ENCODE peak calls at places on chromosomes 13 and 19, in nine cellular contexts. K is heart right ventricle, T is pancreas, A is A549, P is testis, B is IMR-90, X is aorta, Y is mesendoderm, G is prostate gland. M is an unnamed sample.

GRCh38 chr19:56217039-56217949 is 15.2 kb downstream of the ZSCAN5C start:
- DNase-seq in K (peak), T (peak), A (no peak), P (peak), B (peak), X (no peak), Y (peak), G (peak), M (peak)

GRCh38 chr19:33477781-33478180 is 43.8 kb downstream of the PEPD start:
- DNase-seq in K (no peak), T (no peak), A (no peak), P (no peak), B (peak), X (peak), Y (no peak), G (no peak), M (no peak)

GRCh38 chr19:5394907-5395505 is 54.4 kb upstream of the PTPRS start:
- DNase-seq in K (no peak), T (no peak), A (no peak), P (peak), B (no peak), X (no peak), Y (no peak), G (no peak), M (no peak)

GRCh38 chr13:101423872-101424271 is 7.6 kb upstream of the NALCN start:
- DNase-seq in K (no peak), T (no peak), A (no peak), P (no peak), B (no peak), X (no peak), Y (no peak), G (no peak), M (no peak)

GRCh38 chr13:43516401-43516826 is 270.4 kb downstream of the ENOX1 start:
- DNase-seq in K (peak), T (no peak), A (no peak), P (peak), B (peak), X (no peak), Y (no peak), G (peak), M (no peak)

GRCh38 chr13:111058796-111059506 is 56.2 kb upstream of the ARHGEF7 start:
- DNase-seq in K (no peak), T (no peak), A (no peak), P (no peak), B (no peak), X (no peak), Y (peak), G (no peak), M (no peak)

GRCh38 chr13:114222461-114222968 is 12.2 kb upstream of the CDC16 start:
- DNase-seq in K (no peak), T (no peak), A (no peak), P (peak), B (peak), X (no peak), Y (no peak), G (no peak), M (no peak)

GRCh38 chr13:98214008-98214643 is 37.1 kb upstream of the RNF113B start:
- DNase-seq in K (peak), T (peak), A (no peak), P (peak), B (peak), X (no peak), Y (no peak), G (no peak), M (no peak)

GRCh38 chr13:112806761-112807652 is 117.2 kb downstream of the ATP11A start:
- DNase-seq in K (no peak), T (no peak), A (no peak), P (peak), B (peak), X (no peak), Y (no peak), G (no peak), M (no peak)

GRCh38 chr19:16066611-16067104 is 9.6 kb upstream of the TPM4 start:
- DNase-seq in K (peak), T (no peak), A (no peak), P (peak), B (peak), X (no peak), Y (no peak), G (peak), M (no peak)

GRCh38 chr13:56886398-56886797 is 254.3 kb upstream of the PRR20A start:
- DNase-seq in K (no peak), T (no peak), A (no peak), P (no peak), B (no peak), X (no peak), Y (no peak), G (no peak), M (no peak)

GRCh38 chr13:95530178-95530577 is 22.3 kb upstream of the CLDN10 start:
- DNase-seq in K (no peak), T (no peak), A (no peak), P (no peak), B (peak), X (no peak), Y (no peak), G (peak), M (peak)

GRCh38 chr13:88704600-88705275 is 1033.6 kb downstream of the SLITRK5 start:
- DNase-seq in K (no peak), T (no peak), A (no peak), P (no peak), B (no peak), X (no peak), Y (peak), G (no peak), M (no peak)

GRCh38 chr19:34991542-34992333 is 8.4 kb upstream of the GRAMD1A start:
- DNase-seq in K (no peak), T (no peak), A (no peak), P (no peak), B (no peak), X (peak), Y (no peak), G (no peak), M (no peak)

GRCh38 chr19:32647361-32647760 is 27.6 kb downstream of the ANKRD27 start:
- DNase-seq in K (no peak), T (no peak), A (no peak), P (no peak), B (no peak), X (no peak), Y (no peak), G (no peak), M (no peak)

GRCh38 chr19:30471441-30471840 is 99.3 kb downstream of the ZNF536 start:
- DNase-seq in K (no peak), T (no peak), A (no peak), P (no peak), B (no peak), X (no peak), Y (no peak), G (no peak), M (no peak)

GRCh38 chr13:97724450-97724849 is 229.0 kb upstream of the IPO5 start:
- DNase-seq in K (no peak), T (no peak), A (no peak), P (no peak), B (no peak), X (no peak), Y (no peak), G (no peak), M (no peak)

GRCh38 chr19:41324921-41325639 is 15.1 kb downstream of the CCDC97 start:
- DNase-seq in K (peak), T (peak), A (peak), P (no peak), B (peak), X (peak), Y (peak), G (peak), M (no peak)

GRCh38 chr19:16587031-16588023 is 15.1 kb upstream of the SLC35E1 start:
- DNase-seq in K (no peak), T (no peak), A (no peak), P (peak), B (peak), X (no peak), Y (peak), G (no peak), M (no peak)

GRCh38 chr13:45482571-45483173 is 17.9 kb downstream of the COG3 start:
- DNase-seq in K (no peak), T (no peak), A (no peak), P (no peak), B (peak), X (no peak), Y (no peak), G (no peak), M (no peak)

GRCh38 chr13:54599413-54599812 is 1570.8 kb downstream of the OLFM4 start:
- DNase-seq in K (no peak), T (no peak), A (no peak), P (no peak), B (no peak), X (no peak), Y (no peak), G (no peak), M (no peak)

GRCh38 chr13:111572956-111573355 is 252.5 kb downstream of the TEX29 start:
- DNase-seq in K (no peak), T (peak), A (no peak), P (no peak), B (no peak), X (peak), Y (no peak), G (no peak), M (no peak)

GRCh38 chr13:86932935-86933334 is 738.2 kb upstream of the SLITRK5 start:
- DNase-seq in K (no peak), T (no peak), A (no peak), P (no peak), B (peak), X (no peak), Y (peak), G (no peak), M (no peak)

GRCh38 chr19:51511353-51511752 is 9.8 kb upstream of the SIGLEC12 start:
- DNase-seq in K (no peak), T (no peak), A (no peak), P (peak), B (no peak), X (no peak), Y (peak), G (no peak), M (no peak)

GRCh38 chr13:52127783-52128702 is 830 bp downstream of the NEK5 start:
- DNase-seq in K (peak), T (peak), A (peak), P (peak), B (peak), X (peak), Y (peak), G (peak), M (peak)

GRCh38 chr13:42808572-42808971 is 27.2 kb downstream of the FAM216B start:
- DNase-seq in K (no peak), T (no peak), A (no peak), P (no peak), B (peak), X (no peak), Y (no peak), G (no peak), M (no peak)

GRCh38 chr19:1935484-1936208 is 5.3 kb upstream of the CSNK1G2 start:
- DNase-seq in K (no peak), T (no peak), A (no peak), P (peak), B (peak), X (no peak), Y (peak), G (no peak), M (no peak)

GRCh38 chr19:45526143-45526542 is 18.9 kb downstream of the VASP start:
- DNase-seq in K (peak), T (no peak), A (peak), P (peak), B (peak), X (no peak), Y (peak), G (peak), M (no peak)

GRCh38 chr19:45526971-45527370 is 19.7 kb downstream of the VASP start:
- DNase-seq in K (no peak), T (no peak), A (no peak), P (no peak), B (no peak), X (no peak), Y (no peak), G (no peak), M (no peak)

GRCh38 chr19:45528149-45528743 is 21.0 kb downstream of the VASP start:
- DNase-seq in K (no peak), T (no peak), A (no peak), P (no peak), B (peak), X (no peak), Y (peak), G (peak), M (no peak)

GRCh38 chr19:45528744-45529453 is 21.6 kb downstream of the VASP start:
- DNase-seq in K (no peak), T (peak), A (no peak), P (peak), B (no peak), X (no peak), Y (peak), G (peak), M (no peak)

DNA sequence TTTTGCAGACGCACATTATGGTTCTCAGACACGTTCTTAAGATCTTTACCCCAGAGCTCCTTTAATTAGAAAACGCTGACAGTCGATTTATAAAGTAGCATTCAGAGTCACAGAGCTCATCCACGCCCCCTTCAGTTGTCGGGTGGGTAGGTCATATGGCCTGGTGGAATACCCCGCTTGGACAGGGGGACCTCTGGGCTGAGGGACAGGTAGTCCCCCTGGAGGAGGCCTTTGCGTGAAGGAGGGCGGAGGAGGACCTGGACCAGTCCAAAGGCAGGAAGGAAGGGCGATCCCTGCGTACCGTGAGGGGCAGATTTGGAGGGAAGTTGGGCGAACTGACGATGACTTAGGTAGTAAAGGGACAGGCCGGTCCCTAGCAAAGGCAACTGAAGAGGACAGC is 20.5 kb downstream of the VASP start:
- DNase-seq in K (no peak), T (no peak), A (no peak), P (no peak), B (no peak), X (no peak), Y (peak), G (no peak), M (no peak)
- H3K27ac ChIP-seq in K (peak), T (peak), A (no peak), P (no peak), B (no peak), X (no peak), Y (no peak), G (peak), M (peak)

GRCh38 chr19:36010402-36010801 is 1.8 kb upstream of the SYNE4 start:
- DNase-seq in K (no peak), T (no peak), A (no peak), P (no peak), B (no peak), X (no peak), Y (no peak), G (no peak), M (no peak)

GRCh38 chr19:36019061-36019670 is 5.2 kb upstream of the ALKBH6 start:
- DNase-seq in K (no peak), T (no peak), A (no peak), P (no peak), B (no peak), X (no peak), Y (no peak), G (no peak), M (no peak)

GRCh38 chr19:36009633-36010379 is 1.2 kb upstream of the SYNE4 start:
- DNase-seq in K (no peak), T (no peak), A (no peak), P (no peak), B (no peak), X (no peak), Y (no peak), G (no peak), M (no peak)

GRCh38 chr19:36013280-36014028 is 559 bp downstream of the ALKBH6 start:
- DNase-seq in K (no peak), T (no peak), A (no peak), P (no peak), B (no peak), X (no peak), Y (no peak), G (no peak), M (no peak)

GRCh38 chr19:36014029-36014924 is at the start of gene ALKBH6:
- DNase-seq in K (peak), T (peak), A (peak), P (peak), B (peak), X (peak), Y (peak), G (peak), M (peak)
- H3K27ac ChIP-seq in K (peak), T (peak), A (peak), P (peak), B (peak), X (no peak), Y (no peak), G (peak), M (peak)

GRCh38 chr13:99289674-99290337 is 17.4 kb downstream of the GPR183 start:
- DNase-seq in K (no peak), T (no peak), A (no peak), P (no peak), B (no peak), X (no peak), Y (no peak), G (no peak), M (peak)
- H3K27ac ChIP-seq in K (no peak), T (no peak), A (no peak), P (peak), B (no peak), X (no peak), Y (no peak), G (no peak), M (peak)

GRCh38 chr13:28586585-28587540 is 72.1 kb upstream of the POMP start:
- DNase-seq in K (no peak), T (no peak), A (no peak), P (no peak), B (no peak), X (no peak), Y (peak), G (no peak), M (no peak)
- H3K27ac ChIP-seq in K (no peak), T (no peak), A (no peak), P (no peak), B (no peak), X (no peak), Y (no peak), G (no peak), M (no peak)

DNA sequence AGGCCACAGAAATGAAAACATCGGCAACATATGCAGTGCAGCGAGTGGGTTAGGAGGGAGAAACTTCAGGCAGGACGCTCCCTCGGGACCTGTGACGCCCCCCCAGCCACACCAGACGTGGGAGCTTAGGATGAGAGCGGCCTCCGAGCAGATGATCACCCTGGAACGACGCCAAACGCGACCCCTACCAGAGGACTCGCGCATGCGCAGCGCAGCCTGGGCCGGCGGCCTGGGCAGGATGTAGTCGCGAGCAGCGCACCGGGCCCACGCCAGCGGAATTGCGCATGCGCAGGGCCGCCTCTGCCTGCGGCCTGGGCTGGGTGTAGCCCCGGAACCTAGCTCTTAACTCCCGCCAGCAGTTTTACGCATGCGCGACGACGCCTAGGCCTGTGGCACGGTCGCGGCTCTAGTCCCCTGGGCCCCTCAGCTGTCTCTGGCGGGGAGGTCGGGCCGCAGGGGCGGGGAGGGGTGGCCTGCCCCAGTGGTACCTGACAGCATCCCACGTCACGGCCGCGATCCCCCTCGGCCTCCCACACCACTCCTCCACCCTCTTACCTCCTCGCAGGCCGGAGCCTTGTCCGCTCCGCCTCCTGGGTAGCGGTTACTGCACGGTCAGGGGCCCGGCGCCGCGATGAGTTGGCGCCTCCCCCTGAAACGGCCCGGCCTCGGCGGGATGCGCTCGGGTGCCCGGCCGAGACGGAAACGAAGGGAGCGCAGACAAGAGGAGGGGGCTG is at the start of gene RCBTB2:
- DNase-seq in K (peak), T (peak), A (peak), P (peak), B (peak), X (peak), Y (peak), G (peak), M (peak)
- H3K27ac ChIP-seq in K (peak), T (peak), A (peak), P (peak), B (peak), X (peak), Y (peak), G (peak), M (peak)

DNA sequence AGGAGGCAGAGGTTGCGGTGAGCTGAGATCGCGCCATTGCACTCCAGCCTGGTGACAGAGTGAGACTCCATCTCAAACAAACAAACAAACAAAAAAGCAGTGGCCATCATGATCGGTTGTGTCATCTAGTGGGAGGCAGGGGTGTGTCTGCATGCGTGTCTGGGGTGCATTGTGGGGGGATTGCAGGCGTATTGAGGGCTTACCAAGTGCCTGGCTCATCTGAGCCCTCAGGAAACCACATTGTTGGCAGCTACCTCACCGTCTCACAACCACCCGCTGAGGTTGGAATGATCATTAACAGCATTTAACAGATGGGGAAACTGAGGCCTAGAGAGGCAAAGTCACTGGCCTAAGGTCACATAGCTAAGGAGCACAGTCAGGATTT is 30.5 kb downstream of the NFIC start:
- DNase-seq in K (no peak), T (no peak), A (no peak), P (no peak), B (no peak), X (no peak), Y (no peak), G (no peak), M (no peak)
- H3K27ac ChIP-seq in K (peak), T (peak), A (peak), P (peak), B (no peak), X (no peak), Y (no peak), G (peak), M (peak)

DNA sequence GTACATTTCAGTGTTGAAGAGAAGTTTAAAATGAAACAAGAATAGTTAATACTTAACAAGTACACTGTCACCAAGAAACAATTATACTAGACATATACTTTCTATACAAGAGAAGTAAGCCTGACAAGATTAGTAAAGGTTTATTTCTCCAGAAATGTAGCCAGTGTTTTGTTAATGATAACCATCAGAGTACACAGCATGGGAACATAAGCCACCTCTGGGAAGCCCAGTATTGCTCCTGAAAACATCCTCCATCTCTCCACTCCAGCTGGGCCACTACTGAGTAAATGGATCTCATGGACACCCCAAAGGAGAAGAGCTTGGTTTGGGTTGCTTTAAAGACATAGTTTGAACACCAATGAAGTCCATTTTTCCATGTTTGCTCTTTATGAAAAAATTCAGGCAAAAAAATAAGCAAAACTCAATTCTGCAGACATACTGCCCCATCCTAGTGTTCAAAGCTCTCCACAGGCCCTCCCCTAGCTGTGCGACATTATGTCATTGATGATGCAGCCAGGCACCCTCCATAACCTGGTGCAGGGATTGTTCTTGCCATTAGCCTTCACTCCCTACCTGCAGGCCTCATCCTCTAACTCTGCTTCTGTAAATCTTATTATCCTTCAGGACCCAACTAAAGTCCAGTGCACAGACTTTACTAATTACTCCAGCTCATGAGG is 61.9 kb downstream of the LHFPL6 start:
- DNase-seq in K (no peak), T (no peak), A (no peak), P (no peak), B (no peak), X (no peak), Y (no peak), G (no peak), M (no peak)
- H3K27ac ChIP-seq in K (no peak), T (no peak), A (no peak), P (no peak), B (no peak), X (no peak), Y (no peak), G (no peak), M (no peak)